ENCODE peak calls at places on chromosomes 13 and 19, in five cellular contexts. S is tibial artery, E is fibroblast of lung, C is adrenal gland, P is Karpas-422. R is an unnamed sample. For H3K4me1, the result is how much of the 10 kb centered on the place peaks cover.

GRCh38 chr19:2962018-2962670 is 15.2 kb upstream of the TLE6 start:
- DNase-seq in S (peak), E (peak), C (peak), P (peak), R (peak)

GRCh38 chr13:99206873-99207272 is 6.2 kb downstream of the UBAC2 start:
- DNase-seq in S (no peak), E (no peak), C (no peak), P (no peak), R (no peak)

GRCh38 chr13:99992912-99993311 is 11.3 kb downstream of the ZIC2 start:
- DNase-seq in S (no peak), E (no peak), C (no peak), P (no peak), R (no peak)

GRCh38 chr19:17584132-17584531 is 28.7 kb downstream of the COLGALT1 start:
- DNase-seq in S (no peak), E (no peak), C (no peak), P (no peak), R (no peak)

GRCh38 chr13:42272115-42272756 is at the start of gene AKAP11:
- DNase-seq in S (peak), E (peak), C (peak), P (peak), R (peak)

GRCh38 chr19:33507021-33507956 is 14.3 kb downstream of the PEPD start:
- DNase-seq in S (no peak), E (no peak), C (no peak), P (no peak), R (no peak)

GRCh38 chr19:52896431-52897148 is 845 bp downstream of the ZNF320 start:
- DNase-seq in S (peak), E (peak), C (peak), P (peak), R (peak)

GRCh38 chr19:46495789-46496099 is at the start of gene PNMA8B:
- DNase-seq in S (no peak), E (peak), C (peak), P (no peak), R (no peak)

GRCh38 chr13:30319703-30320102 is 12.4 kb upstream of the KATNAL1 start:
- DNase-seq in S (no peak), E (no peak), C (no peak), P (no peak), R (no peak)

GRCh38 chr13:74243637-74244526 is 109.7 kb upstream of the KLF12 start:
- DNase-seq in S (no peak), E (peak), C (no peak), P (no peak), R (peak)

GRCh38 chr13:90256746-90257145 is 1090.7 kb upstream of the MIR17HG start:
- DNase-seq in S (no peak), E (no peak), C (no peak), P (no peak), R (no peak)

GRCh38 chr13:90099847-90100246 is 1247.6 kb upstream of the MIR17HG start:
- DNase-seq in S (no peak), E (no peak), C (no peak), P (no peak), R (no peak)

GRCh38 chr19:10769533-10770491 is 51.9 kb downstream of the DNM2 start:
- DNase-seq in S (peak), E (peak), C (peak), P (peak), R (peak)

GRCh38 chr13:58843567-58843966 is 1212.0 kb downstream of the PCDH17 start:
- DNase-seq in S (no peak), E (no peak), C (no peak), P (no peak), R (no peak)

GRCh38 chr19:9786342-9786741 is 17.8 kb upstream of the ZNF846 start:
- DNase-seq in S (no peak), E (no peak), C (no peak), P (no peak), R (no peak)

GRCh38 chr13:79837741-79838450 is 356.9 kb downstream of the NDFIP2 start:
- DNase-seq in S (no peak), E (no peak), C (no peak), P (no peak), R (no peak)

GRCh38 chr19:31317098-31317497 is 32.1 kb downstream of the TSHZ3 start:
- DNase-seq in S (no peak), E (no peak), C (no peak), P (no peak), R (no peak)

GRCh38 chr19:58368561-58369360 is 6.2 kb upstream of the ZNF497 start:
- DNase-seq in S (no peak), E (no peak), C (no peak), P (no peak), R (no peak)

GRCh38 chr19:33434886-33435705 is 61.6 kb downstream of the CEBPG start:
- DNase-seq in S (no peak), E (peak), C (no peak), P (no peak), R (no peak)

GRCh38 chr13:93309886-93310520 is 83.4 kb downstream of the GPC6 start:
- DNase-seq in S (no peak), E (peak), C (no peak), P (no peak), R (no peak)

GRCh38 chr19:33419763-33420080 is 46.2 kb downstream of the CEBPG start:
- DNase-seq in S (no peak), E (no peak), C (no peak), P (no peak), R (no peak)

GRCh38 chr13:85601526-85601925 is 197.7 kb downstream of the SLITRK6 start:
- DNase-seq in S (no peak), E (peak), C (no peak), P (no peak), R (no peak)

GRCh38 chr13:48235814-48236135 is 2.8 kb downstream of the ITM2B start:
- DNase-seq in S (no peak), E (no peak), C (no peak), P (no peak), R (no peak)
- H3K4me1 ChIP-seq in S (under half), E (under half), C (under half), P (half or more), R (under half)

DNA sequence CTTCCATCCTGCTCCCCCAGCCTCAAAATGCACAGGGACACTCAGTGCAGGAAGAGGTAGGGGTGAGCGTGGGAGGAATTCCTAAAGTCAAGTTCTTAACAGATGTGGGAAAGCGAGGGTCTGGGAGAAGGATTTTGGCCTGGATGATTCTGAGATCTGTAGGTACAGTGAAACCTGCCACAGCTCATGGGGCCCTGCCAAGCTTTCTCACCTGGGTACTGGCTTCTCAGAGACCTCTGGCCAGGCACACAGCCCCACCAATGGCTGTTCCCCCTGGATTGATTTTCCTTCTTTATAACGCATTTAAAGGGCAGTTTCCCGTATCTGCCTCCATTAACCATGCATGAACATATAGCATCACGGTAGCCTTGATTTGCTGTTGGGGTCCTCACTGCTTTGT is 47.0 kb upstream of the GSX1 start:
- DNase-seq in S (no peak), E (no peak), C (no peak), P (no peak), R (no peak)
- H3K4me3 ChIP-seq in S (no peak), E (no peak), C (no peak), P (no peak), R (no peak)

DNA sequence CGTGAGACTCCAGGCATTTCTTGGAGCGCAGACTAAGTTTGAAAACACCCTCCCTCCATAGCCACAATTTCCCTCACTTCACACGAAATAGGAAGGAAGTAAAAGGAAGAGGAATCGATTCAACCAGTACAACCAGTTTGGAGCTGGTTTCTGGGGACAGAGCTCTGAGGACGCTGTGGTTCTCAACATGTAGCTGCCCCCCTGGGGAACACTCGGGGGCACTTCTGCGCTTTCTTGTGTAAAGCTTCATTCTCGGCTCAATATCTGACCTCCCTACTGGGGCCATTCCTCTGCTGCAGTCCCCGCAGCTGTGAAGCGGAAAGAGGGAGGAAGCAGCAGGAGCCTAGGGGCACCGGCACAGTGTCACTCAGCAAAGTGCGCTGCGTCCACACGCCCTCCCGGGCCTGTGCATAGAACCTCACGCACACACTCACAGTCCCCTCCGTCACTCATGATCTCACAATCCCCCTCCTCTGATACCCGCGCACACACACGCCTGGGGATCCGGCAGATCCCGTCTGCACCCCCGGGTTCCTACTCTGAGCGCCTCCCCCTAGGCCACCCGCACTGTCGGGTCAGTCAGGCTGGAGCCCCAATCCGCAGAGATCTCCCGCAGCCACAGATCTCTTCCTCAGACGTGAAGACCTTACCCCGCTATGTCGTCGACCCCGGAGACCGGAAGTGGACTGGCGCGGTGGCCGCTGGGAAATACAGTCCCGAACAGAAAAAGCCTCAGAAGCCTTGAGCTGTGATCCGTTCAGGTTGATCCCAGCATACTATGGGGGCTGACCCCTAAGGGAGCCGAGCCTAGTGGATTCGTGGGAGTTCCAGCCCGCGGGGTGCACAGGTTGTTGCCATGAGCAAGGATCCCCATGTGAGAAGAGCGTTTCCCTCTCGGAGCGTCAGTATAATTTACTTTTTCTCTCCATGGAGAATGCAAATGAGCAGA is at the start of gene ZNF780A:
- DNase-seq in S (peak), E (peak), C (peak), P (peak), R (peak)
- H3K27ac ChIP-seq in S (peak), E (peak), C (peak), P (peak), R (peak)

GRCh38 chr19:14371321-14371821 is 9.9 kb upstream of the ADGRE5 start:
- DNase-seq in S (no peak), E (no peak), C (no peak), P (no peak), R (no peak)

GRCh38 chr19:14375055-14375581 is 6.1 kb upstream of the ADGRE5 start:
- DNase-seq in S (no peak), E (no peak), C (peak), P (peak), R (peak)

GRCh38 chr19:14370169-14370998 is 10.9 kb upstream of the ADGRE5 start:
- DNase-seq in S (no peak), E (no peak), C (no peak), P (peak), R (no peak)

GRCh38 chr19:14378890-14379289 is 2.4 kb upstream of the ADGRE5 start:
- DNase-seq in S (no peak), E (no peak), C (no peak), P (no peak), R (no peak)

GRCh38 chr19:14375582-14376291 is 5.5 kb upstream of the ADGRE5 start:
- DNase-seq in S (peak), E (no peak), C (peak), P (no peak), R (no peak)
- H3K4me1 ChIP-seq in S (under half), E (under half), C (under half), P (under half), R (under half)

GRCh38 chr19:7863971-7864718 is 10.0 kb downstream of the PRR36 start:
- DNase-seq in S (no peak), E (no peak), C (no peak), P (no peak), R (no peak)

GRCh38 chr19:7863157-7863970 is 10.8 kb downstream of the PRR36 start:
- DNase-seq in S (no peak), E (no peak), C (peak), P (no peak), R (no peak)

GRCh38 chr19:7860902-7861618 is 13.1 kb downstream of the PRR36 start:
- DNase-seq in S (no peak), E (no peak), C (no peak), P (no peak), R (no peak)

GRCh38 chr19:7861619-7862412 is 12.4 kb downstream of the PRR36 start:
- DNase-seq in S (no peak), E (no peak), C (no peak), P (no peak), R (no peak)

DNA sequence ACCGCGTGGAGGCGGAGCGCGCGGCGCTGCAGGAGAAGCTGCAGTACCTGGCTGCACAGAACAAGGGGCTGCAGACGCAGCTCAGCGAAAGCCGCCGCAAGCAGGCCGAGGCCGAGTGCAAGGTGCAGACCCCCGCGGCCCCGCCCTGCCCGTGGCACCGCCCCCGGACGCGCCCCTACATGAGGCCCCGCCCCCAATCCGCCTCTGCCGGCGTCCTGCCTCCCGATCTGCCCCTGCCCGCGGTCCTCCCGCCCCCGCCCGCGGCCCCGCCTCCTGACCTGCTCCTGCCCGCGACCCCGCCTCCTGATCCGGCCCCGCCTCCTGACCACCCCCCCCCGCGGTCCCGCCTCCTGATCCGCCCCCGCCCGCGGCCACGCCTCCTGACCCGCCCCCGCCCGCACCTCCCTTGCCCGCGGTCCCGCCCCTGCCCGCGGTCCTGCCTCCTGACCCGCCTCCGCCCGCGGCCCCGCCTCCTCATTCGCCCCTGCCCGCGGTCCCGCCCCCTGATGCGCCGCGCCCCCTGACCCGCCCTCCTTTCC is 11.7 kb downstream of the PRR36 start:
- DNase-seq in S (no peak), E (peak), C (peak), P (peak), R (peak)
- H3K4me3 ChIP-seq in S (no peak), E (no peak), C (peak), P (no peak), R (no peak)

DNA sequence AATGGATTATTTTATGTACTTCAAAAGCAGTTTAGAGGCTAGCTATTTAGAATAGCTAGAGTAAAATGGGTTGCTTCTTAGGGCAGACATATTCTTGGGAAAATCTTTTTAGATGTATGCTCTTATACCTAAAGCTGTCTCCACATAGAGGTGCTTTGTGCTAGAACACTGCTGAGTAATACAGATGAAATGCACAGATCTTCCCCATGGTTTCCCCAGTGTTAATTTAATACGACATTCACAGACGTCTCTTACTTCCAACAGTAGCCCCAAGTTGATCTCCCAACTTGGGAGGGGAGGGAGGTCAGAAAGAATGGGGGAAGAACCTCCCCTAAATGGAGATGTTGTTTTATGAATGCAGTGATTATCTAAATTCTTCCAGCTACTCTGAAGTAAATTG is 16.9 kb downstream of the NALCN start:
- DNase-seq in S (no peak), E (no peak), C (no peak), P (no peak), R (no peak)
- H3K27ac ChIP-seq in S (no peak), E (no peak), C (no peak), P (no peak), R (no peak)